ENCODE peak calls at places on chromosomes 6 and 20, in ten cellular contexts. Y, W, B, H, M, Z, R, V, A and Q are unnamed samples. For H3K9me3, the result is how much of the 10 kb centered on the place peaks cover.

GRCh38 chr6:13425971-13426931 is 61.1 kb downstream of the GFOD1 start:
- DNase-seq in Y (no peak), W (no peak), B (peak), H (no peak), M (peak), Z (no peak), R (no peak), V (peak), A (no peak), Q (no peak)

GRCh38 chr6:12283904-12284303 is 6.3 kb upstream of the EDN1 start:
- DNase-seq in Y (no peak), W (no peak), B (no peak), H (no peak), M (no peak), Z (no peak), R (no peak), V (no peak), A (no peak), Q (no peak)

GRCh38 chr6:148530976-148531375 is 188.3 kb downstream of the SASH1 start:
- DNase-seq in Y (peak), W (no peak), B (no peak), H (no peak), M (peak), Z (no peak), R (no peak), V (no peak), A (no peak), Q (no peak)

GRCh38 chr6:1109134-1109533 is 202.8 kb upstream of the FOXQ1 start:
- DNase-seq in Y (no peak), W (no peak), B (no peak), H (no peak), M (no peak), Z (no peak), R (no peak), V (no peak), A (no peak), Q (no peak)

GRCh38 chr6:117396228-117396627 is 29.5 kb downstream of the ROS1 start:
- DNase-seq in Y (no peak), W (no peak), B (no peak), H (no peak), M (no peak), Z (no peak), R (no peak), V (no peak), A (no peak), Q (no peak)

GRCh38 chr6:156816505-156816904 is 39.3 kb downstream of the ARID1B start:
- DNase-seq in Y (no peak), W (no peak), B (no peak), H (no peak), M (no peak), Z (peak), R (peak), V (peak), A (peak), Q (no peak)

GRCh38 chr20:45968081-45968671 is 3.8 kb downstream of the ZNF335 start:
- DNase-seq in Y (no peak), W (no peak), B (no peak), H (no peak), M (no peak), Z (no peak), R (peak), V (no peak), A (no peak), Q (no peak)

GRCh38 chr20:41352106-41352505 is 11.5 kb downstream of the LPIN3 start:
- DNase-seq in Y (no peak), W (peak), B (no peak), H (no peak), M (no peak), Z (no peak), R (no peak), V (no peak), A (no peak), Q (no peak)

GRCh38 chr6:53290547-53291510 is 57.9 kb downstream of the ELOVL5 start:
- DNase-seq in Y (no peak), W (no peak), B (no peak), H (no peak), M (no peak), Z (no peak), R (no peak), V (no peak), A (no peak), Q (no peak)

GRCh38 chr6:35719830-35720733 is 16.8 kb upstream of the ARMC12 start:
- DNase-seq in Y (peak), W (no peak), B (peak), H (no peak), M (peak), Z (peak), R (no peak), V (peak), A (no peak), Q (no peak)

GRCh38 chr6:108966855-108967755 is 118.9 kb downstream of the ARMC2 start:
- DNase-seq in Y (peak), W (no peak), B (peak), H (peak), M (peak), Z (no peak), R (no peak), V (peak), A (peak), Q (no peak)

GRCh38 chr6:136226027-136226673 is 24.0 kb downstream of the MTFR2 start:
- DNase-seq in Y (peak), W (peak), B (peak), H (peak), M (peak), Z (peak), R (peak), V (no peak), A (peak), Q (peak)

GRCh38 chr6:2791124-2792050 is 26.2 kb downstream of the WRNIP1 start:
- DNase-seq in Y (peak), W (peak), B (no peak), H (peak), M (peak), Z (peak), R (peak), V (peak), A (peak), Q (peak)

GRCh38 chr20:56234110-56234509 is 14.4 kb upstream of the MC3R start:
- DNase-seq in Y (no peak), W (no peak), B (no peak), H (no peak), M (no peak), Z (no peak), R (no peak), V (no peak), A (no peak), Q (no peak)
- H3K9me3 ChIP-seq in Y (under half), W (under half), B (under half), H (under half), M (under half), Z (under half), R (under half), V (under half), A (under half), Q (under half)

GRCh38 chr6:130274007-130274406 is 51.3 kb upstream of the SAMD3 start:
- DNase-seq in Y (no peak), W (no peak), B (no peak), H (no peak), M (no peak), Z (no peak), R (no peak), V (no peak), A (no peak), Q (no peak)
- H3K9me3 ChIP-seq in Y (under half), W (under half), B (under half), H (under half), M (under half), Z (under half), R (under half), V (under half), A (under half), Q (under half)

DNA sequence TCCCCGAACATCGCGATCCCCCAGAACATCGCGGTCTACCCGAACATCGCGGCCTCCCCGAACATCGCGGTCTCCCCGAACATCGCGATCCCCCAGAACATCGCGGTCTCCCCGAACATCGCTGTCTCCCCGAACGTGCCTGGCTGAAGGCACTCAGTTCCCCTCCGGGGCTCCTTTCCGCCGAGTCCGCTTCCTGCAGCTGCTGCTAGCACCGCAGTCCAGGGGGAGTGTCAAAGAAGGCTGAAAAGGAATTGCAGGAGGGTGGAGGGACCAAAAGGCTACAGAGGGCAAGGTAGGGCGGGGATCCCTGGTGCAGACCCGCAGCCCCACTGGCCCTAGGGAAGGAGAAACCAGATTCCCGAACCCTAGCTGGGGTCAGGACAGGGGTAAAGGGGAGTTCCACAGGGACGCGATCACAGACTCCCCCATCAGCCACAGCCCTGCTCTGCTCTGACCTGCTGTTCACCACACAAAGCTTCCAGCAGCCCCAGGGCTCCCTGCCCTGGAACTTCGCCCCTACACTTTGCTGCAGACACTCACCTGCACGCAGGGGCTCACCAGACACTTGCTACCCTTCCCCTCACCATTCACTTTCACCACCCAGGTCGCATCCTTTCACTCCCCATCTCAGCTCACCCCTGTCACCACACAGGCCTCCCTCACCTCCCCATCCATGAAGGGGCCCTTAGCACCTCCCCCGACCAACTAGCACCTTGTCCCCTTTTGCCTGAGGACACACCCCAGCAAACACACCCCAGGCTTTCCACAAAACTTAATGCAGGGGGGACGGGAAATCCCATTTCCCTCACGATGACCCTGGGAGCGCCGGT is 1.7 kb downstream of the ULBP1 start:
- DNase-seq in Y (no peak), W (no peak), B (peak), H (no peak), M (no peak), Z (peak), R (no peak), V (no peak), A (no peak), Q (no peak)
- H3K9me3 ChIP-seq in Y (under half), W (under half), B (under half), H (under half), M (under half), Z (under half), R (under half), V (under half), A (under half), Q (under half)

GRCh38 chr6:27452496-27452897 is 20.4 kb downstream of the ZNF184 start:
- DNase-seq in Y (no peak), W (no peak), B (no peak), H (peak), M (peak), Z (no peak), R (no peak), V (no peak), A (no peak), Q (no peak)
- H3K9me3 ChIP-seq in Y (half or more), W (half or more), B (half or more), H (under half), M (under half), Z (half or more), R (under half), V (half or more), A (under half), Q (half or more)

GRCh38 chr20:15740046-15740775 is 833.0 kb downstream of the KIF16B start:
- DNase-seq in Y (no peak), W (no peak), B (no peak), H (no peak), M (no peak), Z (no peak), R (no peak), V (no peak), A (no peak), Q (no peak)

GRCh38 chr20:15742627-15743026 is 830.6 kb downstream of the KIF16B start:
- DNase-seq in Y (no peak), W (no peak), B (no peak), H (no peak), M (no peak), Z (no peak), R (no peak), V (no peak), A (no peak), Q (no peak)

GRCh38 chr20:15734054-15734453 is 839.2 kb downstream of the KIF16B start:
- DNase-seq in Y (no peak), W (no peak), B (no peak), H (no peak), M (no peak), Z (no peak), R (no peak), V (no peak), A (no peak), Q (no peak)

GRCh38 chr20:15742076-15742475 is 831.2 kb downstream of the KIF16B start:
- DNase-seq in Y (no peak), W (no peak), B (no peak), H (no peak), M (no peak), Z (no peak), R (no peak), V (no peak), A (no peak), Q (no peak)

GRCh38 chr20:15739056-15739455 is 834.2 kb downstream of the KIF16B start:
- DNase-seq in Y (no peak), W (no peak), B (no peak), H (no peak), M (no peak), Z (no peak), R (no peak), V (no peak), A (no peak), Q (no peak)
- H3K9me3 ChIP-seq in Y (under half), W (under half), B (under half), H (under half), M (under half), Z (under half), R (under half), V (under half), A (under half), Q (under half)

GRCh38 chr6:41878246-41878645 is 16.9 kb downstream of the USP49 start:
- DNase-seq in Y (no peak), W (no peak), B (no peak), H (peak), M (peak), Z (no peak), R (no peak), V (no peak), A (no peak), Q (no peak)
- H3K9me3 ChIP-seq in Y (under half), W (under half), B (under half), H (under half), M (under half), Z (under half), R (under half), V (under half), A (under half), Q (under half)

GRCh38 chr6:169859978-169860703 is 108.7 kb downstream of the ERMARD start:
- DNase-seq in Y (no peak), W (no peak), B (no peak), H (no peak), M (no peak), Z (no peak), R (peak), V (no peak), A (no peak), Q (no peak)

GRCh38 chr6:169862464-169863148 is 111.2 kb downstream of the ERMARD start:
- DNase-seq in Y (no peak), W (no peak), B (no peak), H (no peak), M (no peak), Z (no peak), R (peak), V (no peak), A (no peak), Q (no peak)

GRCh38 chr6:169863149-169863525 is 111.7 kb downstream of the ERMARD start:
- DNase-seq in Y (no peak), W (no peak), B (no peak), H (no peak), M (no peak), Z (no peak), R (peak), V (no peak), A (no peak), Q (no peak)

GRCh38 chr6:169859401-169859977 is 108.1 kb downstream of the ERMARD start:
- DNase-seq in Y (no peak), W (no peak), B (no peak), H (no peak), M (no peak), Z (no peak), R (peak), V (no peak), A (no peak), Q (no peak)

DNA sequence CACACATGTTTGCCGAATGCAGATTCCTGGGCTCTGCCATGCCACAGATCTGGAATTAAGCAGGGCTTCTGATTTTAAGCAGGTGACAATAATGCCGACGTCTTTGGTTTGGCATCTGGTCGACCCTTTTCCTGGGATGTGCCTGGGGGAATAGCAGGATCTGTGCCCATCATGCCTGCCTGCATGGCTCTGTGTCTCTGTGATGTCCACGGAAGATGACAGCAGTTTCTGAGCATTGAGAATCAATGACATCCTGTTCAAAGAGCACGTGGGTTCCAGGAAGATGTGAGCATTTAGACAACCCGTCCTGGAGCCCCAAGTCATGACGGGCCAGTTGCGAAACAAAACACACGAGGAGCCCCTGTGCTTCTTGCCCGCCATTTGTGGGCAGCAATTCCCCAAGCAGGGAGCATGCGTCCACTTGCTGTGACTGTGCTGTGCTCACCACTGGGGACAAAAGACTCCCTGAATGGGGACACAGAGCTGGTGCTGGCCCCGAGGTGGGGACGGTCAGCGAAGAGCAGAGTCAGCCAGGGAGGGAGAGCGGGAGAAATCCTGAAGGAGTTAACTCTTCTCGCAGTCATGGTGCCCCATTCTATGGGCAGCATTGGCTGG is 110.1 kb downstream of the ERMARD start:
- DNase-seq in Y (no peak), W (no peak), B (no peak), H (no peak), M (no peak), Z (no peak), R (no peak), V (no peak), A (no peak), Q (no peak)
- H3K9me3 ChIP-seq in Y (under half), W (under half), B (under half), H (under half), M (under half), Z (under half), R (under half), V (under half), A (under half), Q (under half)